ENCODE peak calls at places on chromosomes 11 and 22, in ten cellular contexts. O, H, C, Y, U, N, B, D, Z and R are unnamed samples.

GRCh38 chr11:100970273-100971164 is 159.1 kb downstream of the PGR start:
- DNase-seq in O (no peak), H (no peak), C (no peak), Y (no peak), U (no peak), N (no peak), B (no peak), D (no peak), Z (no peak), R (no peak)

GRCh38 chr11:70912226-70912840 is 340.0 kb downstream of the SHANK2 start:
- DNase-seq in O (no peak), H (no peak), C (no peak), Y (no peak), U (peak; percentile 21), N (no peak), B (no peak), D (no peak), Z (no peak), R (no peak)

GRCh38 chr11:46246514-46246913 is 30.9 kb upstream of the CREB3L1 start:
- DNase-seq in O (no peak), H (no peak), C (no peak), Y (no peak), U (no peak), N (no peak), B (no peak), D (no peak), Z (no peak), R (no peak)

GRCh38 chr22:42919199-42919598 is 62.1 kb upstream of the ARFGAP3 start:
- DNase-seq in O (no peak), H (no peak), C (no peak), Y (no peak), U (no peak), N (no peak), B (no peak), D (peak; percentile 42), Z (no peak), R (no peak)

GRCh38 chr11:87675993-87676392 is 499.2 kb downstream of the RAB38 start:
- DNase-seq in O (no peak), H (no peak), C (no peak), Y (no peak), U (no peak), N (no peak), B (no peak), D (no peak), Z (no peak), R (no peak)

GRCh38 chr11:121059605-121060004 is 35.7 kb downstream of the TBCEL start:
- DNase-seq in O (no peak), H (no peak), C (no peak), Y (no peak), U (no peak), N (no peak), B (no peak), D (no peak), Z (no peak), R (no peak)

GRCh38 chr11:104098555-104098954 is 62.1 kb downstream of the DDI1 start:
- DNase-seq in O (no peak), H (no peak), C (no peak), Y (no peak), U (no peak), N (no peak), B (no peak), D (no peak), Z (no peak), R (no peak)

GRCh38 chr22:45763236-45763624 is 91.6 kb downstream of the ATXN10 start:
- DNase-seq in O (no peak), H (no peak), C (no peak), Y (no peak), U (no peak), N (no peak), B (no peak), D (no peak), Z (no peak), R (no peak)

GRCh38 chr11:64519541-64519940 is 71.5 kb upstream of the SLC22A12 start:
- DNase-seq in O (no peak), H (no peak), C (no peak), Y (no peak), U (no peak), N (no peak), B (no peak), D (no peak), Z (no peak), R (no peak)

GRCh38 chr11:130487390-130488186 is 39.1 kb downstream of the ADAMTS15 start:
- DNase-seq in O (no peak), H (no peak), C (no peak), Y (no peak), U (no peak), N (no peak), B (no peak), D (no peak), Z (no peak), R (no peak)

DNA sequence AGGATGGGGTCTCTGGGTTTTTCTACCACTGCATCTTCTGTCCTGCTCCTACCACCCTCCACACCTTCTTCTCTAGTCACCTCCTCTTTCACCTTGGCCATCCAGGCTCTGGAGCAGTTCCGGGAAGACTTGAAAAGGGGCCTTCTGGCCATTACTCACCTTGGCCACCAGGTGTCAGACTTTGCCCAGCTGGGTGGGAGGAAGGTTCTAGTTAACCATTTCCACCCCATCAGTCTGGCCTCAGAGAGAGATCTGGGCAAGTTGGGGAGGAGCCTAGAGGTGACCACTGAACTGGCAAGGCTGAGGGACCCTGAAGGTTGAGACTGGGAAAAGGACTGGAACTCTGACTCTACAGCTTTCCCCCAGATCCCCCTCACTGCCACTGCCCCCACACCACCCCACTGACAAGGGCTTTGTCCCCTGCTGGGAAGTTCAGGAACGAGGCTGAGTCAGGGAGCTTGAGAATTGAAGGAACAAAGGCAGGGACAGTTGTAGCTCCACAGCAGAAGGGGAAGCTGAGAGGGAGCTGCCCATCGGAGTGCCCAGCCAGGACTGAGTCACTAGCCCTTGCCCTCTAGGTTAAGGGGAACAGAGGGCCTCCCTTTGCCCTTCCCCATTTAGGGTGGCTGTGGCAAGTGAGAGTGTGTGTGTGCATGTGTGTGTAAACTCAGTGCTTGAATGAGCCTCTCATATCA is 3.7 kb upstream of the POLD4 start:
- DNase-seq in O (peak; percentile 42), H (peak; percentile 90), C (peak; percentile 85), Y (peak; percentile 89), U (peak; percentile 87), N (no peak), B (no peak), D (no peak), Z (no peak), R (peak; percentile 90)
- H3K4me1 ChIP-seq in O (peaks cover 63% of the 10 kb centered on the region), H (peaks cover 38% of the 10 kb centered on the region), C (peaks cover 31% of the 10 kb centered on the region), Y (peaks cover 43% of the 10 kb centered on the region), U (peaks cover 47% of the 10 kb centered on the region), N (peaks cover 52% of the 10 kb centered on the region), B (peaks cover 72% of the 10 kb centered on the region), D (peaks cover 73% of the 10 kb centered on the region), Z (peaks cover 33% of the 10 kb centered on the region), R (peaks cover 62% of the 10 kb centered on the region)

GRCh38 chr11:96092511-96092910 is 168.6 kb upstream of the MTMR2 start:
- DNase-seq in O (no peak), H (no peak), C (no peak), Y (no peak), U (no peak), N (no peak), B (no peak), D (no peak), Z (no peak), R (no peak)

GRCh38 chr11:96088914-96089313 is 165.0 kb upstream of the MTMR2 start:
- DNase-seq in O (no peak), H (no peak), C (no peak), Y (no peak), U (no peak), N (no peak), B (no peak), D (no peak), Z (no peak), R (no peak)

GRCh38 chr11:96094156-96094555 is 170.2 kb upstream of the MTMR2 start:
- DNase-seq in O (no peak), H (no peak), C (no peak), Y (no peak), U (no peak), N (no peak), B (no peak), D (no peak), Z (no peak), R (no peak)

GRCh38 chr11:96090711-96091110 is 166.8 kb upstream of the MTMR2 start:
- DNase-seq in O (no peak), H (no peak), C (no peak), Y (no peak), U (no peak), N (no peak), B (no peak), D (no peak), Z (no peak), R (no peak)

GRCh38 chr11:96091476-96091875 is 167.6 kb upstream of the MTMR2 start:
- DNase-seq in O (no peak), H (no peak), C (no peak), Y (peak; percentile 64), U (no peak), N (no peak), B (no peak), D (no peak), Z (no peak), R (no peak)
- TF ChIP-seq CTCF in O (no peak), H (no peak), C (no peak), Y (peak; percentile 69), U (peak; percentile 15), N (no peak), B (no peak), D (peak; percentile 26), Z (no peak), R (no peak)

GRCh38 chr22:23847991-23848864 is 9.4 kb upstream of the DERL3 start:
- DNase-seq in O (no peak), H (peak; percentile 73), C (no peak), Y (peak; percentile 83), U (peak; percentile 71), N (no peak), B (no peak), D (no peak), Z (peak; percentile 47), R (no peak)

GRCh38 chr22:23849009-23850006 is 8.4 kb upstream of the SLC2A11 start:
- DNase-seq in O (peak; percentile 89), H (peak; percentile 93), C (peak; percentile 88), Y (peak; percentile 86), U (peak; percentile 97), N (peak; percentile 31), B (peak; percentile 73), D (peak; percentile 41), Z (peak; percentile 94), R (no peak)

GRCh38 chr22:23844739-23845202 is 6.0 kb upstream of the DERL3 start:
- DNase-seq in O (no peak), H (no peak), C (no peak), Y (no peak), U (no peak), N (no peak), B (no peak), D (no peak), Z (peak; percentile 51), R (no peak)

GRCh38 chr22:23845661-23846469 is 7.1 kb upstream of the DERL3 start:
- DNase-seq in O (no peak), H (no peak), C (no peak), Y (peak; percentile 39), U (peak; percentile 73), N (no peak), B (no peak), D (no peak), Z (peak; percentile 32), R (no peak)

GRCh38 chr22:23847310-23847920 is 8.6 kb upstream of the DERL3 start:
- DNase-seq in O (no peak), H (no peak), C (no peak), Y (no peak), U (no peak), N (no peak), B (no peak), D (no peak), Z (peak; percentile 47), R (no peak)
- H3K4me1 ChIP-seq in O (peaks cover 43% of the 10 kb centered on the region), H (peaks cover 21% of the 10 kb centered on the region), C (peaks cover 9% of the 10 kb centered on the region), Y (peaks cover 94% of the 10 kb centered on the region), U (peaks cover 44% of the 10 kb centered on the region), N (peaks cover 34% of the 10 kb centered on the region), B (no peaks in the 10 kb centered on the region), D (peaks cover 12% of the 10 kb centered on the region), Z (peaks cover 27% of the 10 kb centered on the region), R (peaks cover 47% of the 10 kb centered on the region)

GRCh38 chr11:9095421-9095820 is 4.0 kb upstream of the SCUBE2 start:
- DNase-seq in O (no peak), H (no peak), C (no peak), Y (no peak), U (no peak), N (no peak), B (no peak), D (no peak), Z (no peak), R (no peak)
- TF ChIP-seq CTCF in O (peak; percentile 13), H (peak; percentile 41), C (no peak), Y (peak; percentile 47), U (no peak), N (no peak), B (no peak), D (peak; percentile 47), Z (peak; percentile 15), R (no peak)